ENCODE peak calls at places on chromosomes 2 and 18, in four cellular contexts. L is HepG2, S is A549, A is K562. P is an unnamed sample.

GRCh38 chr2:33502025-33502424 is 25.6 kb downstream of the RASGRP3 start:
- DNase-seq in L (no peak), S (no peak), A (no peak), P (no peak)

GRCh38 chr2:108927936-108928659 is 60.9 kb downstream of the EDAR start:
- DNase-seq in L (peak), S (peak), A (peak), P (peak)

GRCh38 chr2:128292599-128293425 is 25.9 kb downstream of the HS6ST1 start:
- DNase-seq in L (no peak), S (no peak), A (no peak), P (no peak)

GRCh38 chr2:70010222-70011111 is 49.0 kb upstream of the ASPRV1 start:
- DNase-seq in L (peak), S (no peak), A (peak), P (no peak)

GRCh38 chr18:42854558-42854957 is 260.9 kb downstream of the RIT2 start:
- DNase-seq in L (no peak), S (no peak), A (no peak), P (no peak)

GRCh38 chr18:10378688-10379465 is 75.6 kb upstream of the APCDD1 start:
- DNase-seq in L (no peak), S (no peak), A (no peak), P (no peak)

GRCh38 chr2:1246239-1246638 is 167.0 kb upstream of the TPO start:
- DNase-seq in L (no peak), S (no peak), A (no peak), P (no peak)

GRCh38 chr18:48295586-48296311 is 113.4 kb downstream of the ZBTB7C start:
- DNase-seq in L (peak), S (no peak), A (no peak), P (peak)

GRCh38 chr2:20568501-20569463 is 82.1 kb downstream of the HS1BP3 start:
- DNase-seq in L (no peak), S (no peak), A (no peak), P (no peak)

GRCh38 chr18:36527740-36528455 is 230.4 kb downstream of the FHOD3 start:
- DNase-seq in L (peak), S (no peak), A (no peak), P (no peak)

GRCh38 chr2:6943971-6944370 is 26.8 kb downstream of the RNF144A start:
- DNase-seq in L (no peak), S (no peak), A (no peak), P (no peak)

GRCh38 chr18:33232318-33232626 is 208.2 kb downstream of the CCDC178 start:
- DNase-seq in L (no peak), S (no peak), A (no peak), P (no peak)

GRCh38 chr2:111028720-111029119 is 92.0 kb upstream of the BCL2L11 start:
- DNase-seq in L (no peak), S (peak), A (no peak), P (no peak)

GRCh38 chr18:28594034-28594433 is 417.1 kb upstream of the CDH2 start:
- DNase-seq in L (no peak), S (no peak), A (no peak), P (no peak)

GRCh38 chr18:28584726-28585125 is 407.8 kb upstream of the CDH2 start:
- DNase-seq in L (no peak), S (no peak), A (no peak), P (peak)

GRCh38 chr18:28588884-28589549 is 412.1 kb upstream of the CDH2 start:
- DNase-seq in L (no peak), S (no peak), A (no peak), P (no peak)
- TF ChIP-seq ESRRA in L (no peak), S (no peak), A (no peak), P (no peak)

GRCh38 chr2:235661538-235661937 is 167.7 kb downstream of the AGAP1 start:
- DNase-seq in L (no peak), S (no peak), A (no peak), P (no peak)
- TF ChIP-seq JUN in L (no peak), S (no peak), A (no peak), P (no peak)

DNA sequence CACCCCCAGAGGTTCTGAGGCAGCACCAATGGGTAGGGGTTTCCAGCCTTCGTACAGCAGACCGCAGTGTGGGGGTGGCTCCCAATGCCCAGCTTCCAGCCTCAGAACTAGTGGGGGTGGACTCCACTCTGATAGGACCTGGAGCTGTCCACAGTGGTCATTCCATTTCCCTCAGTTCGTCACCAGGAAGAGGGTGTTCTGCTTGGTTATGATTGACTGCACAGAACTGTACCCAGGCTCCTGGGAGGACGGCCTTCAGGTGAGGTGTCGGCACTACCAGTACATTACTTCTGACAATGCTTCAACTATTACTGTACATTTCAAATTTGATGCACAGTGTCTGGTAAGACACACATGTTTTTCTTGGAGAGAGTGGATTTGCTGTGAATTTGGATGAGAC is 150.3 kb upstream of the CAPN13 start:
- DNase-seq in L (no peak), S (no peak), A (no peak), P (no peak)
- TF ChIP-seq ESRRA in L (no peak), S (no peak), A (no peak), P (no peak)

DNA sequence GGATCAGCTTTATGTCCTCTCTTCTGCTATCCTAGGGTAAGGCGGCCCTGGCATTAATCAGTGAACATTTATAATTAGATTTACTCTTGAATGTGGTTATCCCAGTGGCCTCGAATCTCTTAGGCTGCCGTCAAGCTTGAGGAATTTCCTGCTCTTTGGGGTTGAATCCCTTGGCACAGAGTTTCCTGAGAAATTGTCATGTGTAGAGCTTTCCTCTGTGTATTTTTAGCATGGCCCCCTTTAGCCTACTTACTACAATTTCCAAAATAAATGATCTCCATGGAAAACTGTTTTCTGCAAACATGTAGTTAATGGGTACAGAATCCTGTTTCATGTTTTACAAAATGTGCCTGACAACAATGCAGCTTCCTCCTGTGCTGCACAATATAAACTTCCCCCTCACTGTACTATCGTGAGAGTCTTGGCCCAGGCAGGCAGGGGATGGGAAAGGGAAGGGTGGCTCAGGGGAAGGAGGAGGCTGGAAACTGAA is 18.1 kb downstream of the NCAPH start:
- DNase-seq in L (no peak), S (no peak), A (no peak), P (no peak)
- TF ChIP-seq JUN in L (no peak), S (no peak), A (no peak), P (no peak)